ENCODE peak calls at places on chromosomes 7 and 10, in nine cellular contexts. One of them, this sample, is unnamed.

GRCh38 chr7:106371629-106372028 is 86.8 kb upstream of the NAMPT start:
- DNase-seq in caudate nucleus: no peak
- DNase-seq in stimulated activated CD8-positive, alpha-beta memory T cell treated with anti-CD3 and anti-CD28 coated beads, Interleukin-4, amount 100 ng/mL, for 1 hour: no peak
- DNase-seq in T-helper 17 cell: no peak
- DNase-seq in KBM-7: no peak
- DNase-seq in NCI-H2081: no peak
- DNase-seq in sciatic nerve: no peak
- DNase-seq in activated T-cell treated with anti-CD3 and anti-CD28 coated beads for 48 hours: no peak
- DNase-seq in NCI-H1105 treated with DMSO at 0.1 percent for 48 hours: no peak
- DNase-seq in this sample: peak; percentile 63

GRCh38 chr10:79038841-79039201 is 29.9 kb upstream of the ZMIZ1 start:
- DNase-seq in stimulated activated CD8-positive, alpha-beta memory T cell treated with anti-CD3 and anti-CD28 coated beads, Interleukin-4, amount 100 ng/mL, for 1 hour: no peak
- DNase-seq in NCI-H2081: no peak
- DNase-seq in caudate nucleus: no peak
- DNase-seq in T-helper 17 cell: no peak
- DNase-seq in KBM-7: no peak
- DNase-seq in sciatic nerve: peak; percentile 26
- DNase-seq in NCI-H1105 treated with DMSO at 0.1 percent for 48 hours: no peak
- DNase-seq in activated T-cell treated with anti-CD3 and anti-CD28 coated beads for 48 hours: no peak
- DNase-seq in this sample: no peak

GRCh38 chr7:84339306-84339705 is 144.7 kb upstream of the SEMA3A start:
- DNase-seq in activated T-cell treated with anti-CD3 and anti-CD28 coated beads for 48 hours: no peak
- DNase-seq in stimulated activated CD8-positive, alpha-beta memory T cell treated with anti-CD3 and anti-CD28 coated beads, Interleukin-4, amount 100 ng/mL, for 1 hour: no peak
- DNase-seq in caudate nucleus: no peak
- DNase-seq in KBM-7: no peak
- DNase-seq in T-helper 17 cell: no peak
- DNase-seq in NCI-H2081: no peak
- DNase-seq in sciatic nerve: no peak
- DNase-seq in NCI-H1105 treated with DMSO at 0.1 percent for 48 hours: no peak
- DNase-seq in this sample: no peak

GRCh38 chr10:76432274-76433012 is 1001.0 kb downstream of the LRMDA start:
- DNase-seq in sciatic nerve: no peak
- DNase-seq in activated T-cell treated with anti-CD3 and anti-CD28 coated beads for 48 hours: no peak
- DNase-seq in NCI-H2081: no peak
- DNase-seq in caudate nucleus: no peak
- DNase-seq in stimulated activated CD8-positive, alpha-beta memory T cell treated with anti-CD3 and anti-CD28 coated beads, Interleukin-4, amount 100 ng/mL, for 1 hour: no peak
- DNase-seq in KBM-7: no peak
- DNase-seq in NCI-H1105 treated with DMSO at 0.1 percent for 48 hours: no peak
- DNase-seq in T-helper 17 cell: no peak
- DNase-seq in this sample: no peak

GRCh38 chr10:62384057-62384446 is 9.9 kb downstream of the ZNF365 start:
- DNase-seq in T-helper 17 cell: peak; percentile 17
- DNase-seq in caudate nucleus: no peak
- DNase-seq in NCI-H2081: no peak
- DNase-seq in stimulated activated CD8-positive, alpha-beta memory T cell treated with anti-CD3 and anti-CD28 coated beads, Interleukin-4, amount 100 ng/mL, for 1 hour: no peak
- DNase-seq in activated T-cell treated with anti-CD3 and anti-CD28 coated beads for 48 hours: peak; percentile 18
- DNase-seq in NCI-H1105 treated with DMSO at 0.1 percent for 48 hours: no peak
- DNase-seq in KBM-7: peak; percentile 48
- DNase-seq in sciatic nerve: no peak
- DNase-seq in this sample: no peak

GRCh38 chr7:39353615-39354376 is 212.4 kb upstream of the YAE1 start:
- DNase-seq in KBM-7: no peak
- DNase-seq in activated T-cell treated with anti-CD3 and anti-CD28 coated beads for 48 hours: no peak
- DNase-seq in sciatic nerve: peak; percentile 63
- DNase-seq in T-helper 17 cell: no peak
- DNase-seq in NCI-H1105 treated with DMSO at 0.1 percent for 48 hours: peak; percentile 94
- DNase-seq in stimulated activated CD8-positive, alpha-beta memory T cell treated with anti-CD3 and anti-CD28 coated beads, Interleukin-4, amount 100 ng/mL, for 1 hour: no peak
- DNase-seq in NCI-H2081: peak; percentile 94
- DNase-seq in caudate nucleus: no peak
- DNase-seq in this sample: peak; percentile 21

GRCh38 chr10:5620223-5620721 is 46.1 kb downstream of the ASB13 start:
- DNase-seq in caudate nucleus: no peak
- DNase-seq in NCI-H1105 treated with DMSO at 0.1 percent for 48 hours: no peak
- DNase-seq in sciatic nerve: no peak
- DNase-seq in KBM-7: no peak
- DNase-seq in stimulated activated CD8-positive, alpha-beta memory T cell treated with anti-CD3 and anti-CD28 coated beads, Interleukin-4, amount 100 ng/mL, for 1 hour: no peak
- DNase-seq in T-helper 17 cell: no peak
- DNase-seq in NCI-H2081: no peak
- DNase-seq in activated T-cell treated with anti-CD3 and anti-CD28 coated beads for 48 hours: no peak
- DNase-seq in this sample: no peak

GRCh38 chr7:113125728-113126127 is 7.4 kb upstream of the SMIM30 start:
- DNase-seq in T-helper 17 cell: no peak
- DNase-seq in NCI-H2081: no peak
- DNase-seq in sciatic nerve: no peak
- DNase-seq in activated T-cell treated with anti-CD3 and anti-CD28 coated beads for 48 hours: no peak
- DNase-seq in KBM-7: no peak
- DNase-seq in NCI-H1105 treated with DMSO at 0.1 percent for 48 hours: no peak
- DNase-seq in stimulated activated CD8-positive, alpha-beta memory T cell treated with anti-CD3 and anti-CD28 coated beads, Interleukin-4, amount 100 ng/mL, for 1 hour: no peak
- DNase-seq in caudate nucleus: no peak
- DNase-seq in this sample: no peak

GRCh38 chr10:104074505-104074904 is 11.2 kb downstream of the COL17A1 start:
- DNase-seq in T-helper 17 cell: no peak
- DNase-seq in NCI-H2081: no peak
- DNase-seq in stimulated activated CD8-positive, alpha-beta memory T cell treated with anti-CD3 and anti-CD28 coated beads, Interleukin-4, amount 100 ng/mL, for 1 hour: no peak
- DNase-seq in NCI-H1105 treated with DMSO at 0.1 percent for 48 hours: no peak
- DNase-seq in caudate nucleus: no peak
- DNase-seq in activated T-cell treated with anti-CD3 and anti-CD28 coated beads for 48 hours: no peak
- DNase-seq in KBM-7: no peak
- DNase-seq in sciatic nerve: no peak
- DNase-seq in this sample: no peak

GRCh38 chr7:45107356-45107755 is 4.1 kb downstream of the TBRG4 start:
- DNase-seq in activated T-cell treated with anti-CD3 and anti-CD28 coated beads for 48 hours: no peak
- DNase-seq in NCI-H1105 treated with DMSO at 0.1 percent for 48 hours: no peak
- DNase-seq in sciatic nerve: no peak
- DNase-seq in caudate nucleus: no peak
- DNase-seq in T-helper 17 cell: no peak
- DNase-seq in KBM-7: no peak
- DNase-seq in NCI-H2081: no peak
- DNase-seq in stimulated activated CD8-positive, alpha-beta memory T cell treated with anti-CD3 and anti-CD28 coated beads, Interleukin-4, amount 100 ng/mL, for 1 hour: no peak
- DNase-seq in this sample: no peak

GRCh38 chr7:74272305-74273038 is 16.7 kb upstream of the CLIP2 start:
- DNase-seq in NCI-H1105 treated with DMSO at 0.1 percent for 48 hours: no peak
- DNase-seq in activated T-cell treated with anti-CD3 and anti-CD28 coated beads for 48 hours: no peak
- DNase-seq in sciatic nerve: peak; percentile 77
- DNase-seq in T-helper 17 cell: no peak
- DNase-seq in stimulated activated CD8-positive, alpha-beta memory T cell treated with anti-CD3 and anti-CD28 coated beads, Interleukin-4, amount 100 ng/mL, for 1 hour: no peak
- DNase-seq in caudate nucleus: peak; percentile 34
- DNase-seq in KBM-7: peak; percentile 96
- DNase-seq in NCI-H2081: no peak
- DNase-seq in this sample: peak; percentile 76

GRCh38 chr7:135285547-135285946 is 51.9 kb downstream of the STRA8 start:
- DNase-seq in NCI-H2081: no peak
- DNase-seq in stimulated activated CD8-positive, alpha-beta memory T cell treated with anti-CD3 and anti-CD28 coated beads, Interleukin-4, amount 100 ng/mL, for 1 hour: no peak
- DNase-seq in T-helper 17 cell: no peak
- DNase-seq in caudate nucleus: no peak
- DNase-seq in activated T-cell treated with anti-CD3 and anti-CD28 coated beads for 48 hours: no peak
- DNase-seq in KBM-7: no peak
- DNase-seq in NCI-H1105 treated with DMSO at 0.1 percent for 48 hours: no peak
- DNase-seq in sciatic nerve: no peak
- DNase-seq in this sample: no peak

GRCh38 chr10:120825878-120826383 is 25.2 kb upstream of the WDR11 start:
- DNase-seq in caudate nucleus: no peak
- DNase-seq in KBM-7: no peak
- DNase-seq in activated T-cell treated with anti-CD3 and anti-CD28 coated beads for 48 hours: no peak
- DNase-seq in sciatic nerve: no peak
- DNase-seq in stimulated activated CD8-positive, alpha-beta memory T cell treated with anti-CD3 and anti-CD28 coated beads, Interleukin-4, amount 100 ng/mL, for 1 hour: no peak
- DNase-seq in T-helper 17 cell: no peak
- DNase-seq in NCI-H2081: no peak
- DNase-seq in NCI-H1105 treated with DMSO at 0.1 percent for 48 hours: no peak
- DNase-seq in this sample: no peak

GRCh38 chr10:792792-793100 is 103.3 kb upstream of the DIP2C start:
- DNase-seq in caudate nucleus: no peak
- DNase-seq in NCI-H1105 treated with DMSO at 0.1 percent for 48 hours: no peak
- DNase-seq in activated T-cell treated with anti-CD3 and anti-CD28 coated beads for 48 hours: no peak
- DNase-seq in stimulated activated CD8-positive, alpha-beta memory T cell treated with anti-CD3 and anti-CD28 coated beads, Interleukin-4, amount 100 ng/mL, for 1 hour: no peak
- DNase-seq in KBM-7: no peak
- DNase-seq in NCI-H2081: no peak
- DNase-seq in sciatic nerve: no peak
- DNase-seq in T-helper 17 cell: no peak
- DNase-seq in this sample: no peak

GRCh38 chr10:35882422-35883150 is 240.5 kb upstream of the FZD8 start:
- DNase-seq in stimulated activated CD8-positive, alpha-beta memory T cell treated with anti-CD3 and anti-CD28 coated beads, Interleukin-4, amount 100 ng/mL, for 1 hour: no peak
- DNase-seq in activated T-cell treated with anti-CD3 and anti-CD28 coated beads for 48 hours: no peak
- DNase-seq in NCI-H2081: peak; percentile 0
- DNase-seq in T-helper 17 cell: no peak
- DNase-seq in caudate nucleus: peak; percentile 29
- DNase-seq in KBM-7: no peak
- DNase-seq in NCI-H1105 treated with DMSO at 0.1 percent for 48 hours: no peak
- DNase-seq in sciatic nerve: no peak
- DNase-seq in this sample: no peak

GRCh38 chr7:30744075-30744417 is 7.9 kb upstream of the INMT start:
- DNase-seq in NCI-H2081: no peak
- DNase-seq in KBM-7: no peak
- DNase-seq in sciatic nerve: no peak
- DNase-seq in NCI-H1105 treated with DMSO at 0.1 percent for 48 hours: no peak
- DNase-seq in activated T-cell treated with anti-CD3 and anti-CD28 coated beads for 48 hours: no peak
- DNase-seq in stimulated activated CD8-positive, alpha-beta memory T cell treated with anti-CD3 and anti-CD28 coated beads, Interleukin-4, amount 100 ng/mL, for 1 hour: no peak
- DNase-seq in caudate nucleus: no peak
- DNase-seq in T-helper 17 cell: no peak
- DNase-seq in this sample: no peak

GRCh38 chr7:155467846-155468821 is 10.2 kb downstream of the EN2 start:
- DNase-seq in T-helper 17 cell: no peak
- DNase-seq in NCI-H1105 treated with DMSO at 0.1 percent for 48 hours: peak; percentile 75
- DNase-seq in NCI-H2081: no peak
- DNase-seq in stimulated activated CD8-positive, alpha-beta memory T cell treated with anti-CD3 and anti-CD28 coated beads, Interleukin-4, amount 100 ng/mL, for 1 hour: no peak
- DNase-seq in KBM-7: no peak
- DNase-seq in sciatic nerve: no peak
- DNase-seq in caudate nucleus: no peak
- DNase-seq in activated T-cell treated with anti-CD3 and anti-CD28 coated beads for 48 hours: no peak
- DNase-seq in this sample: peak; percentile 11

GRCh38 chr10:68408898-68409518 is 1.9 kb upstream of the RUFY2 start:
- DNase-seq in NCI-H1105 treated with DMSO at 0.1 percent for 48 hours: no peak
- DNase-seq in caudate nucleus: no peak
- DNase-seq in sciatic nerve: no peak
- DNase-seq in activated T-cell treated with anti-CD3 and anti-CD28 coated beads for 48 hours: no peak
- DNase-seq in NCI-H2081: no peak
- DNase-seq in T-helper 17 cell: no peak
- DNase-seq in KBM-7: no peak
- DNase-seq in stimulated activated CD8-positive, alpha-beta memory T cell treated with anti-CD3 and anti-CD28 coated beads, Interleukin-4, amount 100 ng/mL, for 1 hour: no peak
- DNase-seq in this sample: no peak

GRCh38 chr7:36115448-36116321 is 37.4 kb upstream of the EEPD1 start:
- DNase-seq in caudate nucleus: peak; percentile 76
- DNase-seq in NCI-H1105 treated with DMSO at 0.1 percent for 48 hours: peak; percentile 12
- DNase-seq in NCI-H2081: no peak
- DNase-seq in activated T-cell treated with anti-CD3 and anti-CD28 coated beads for 48 hours: peak; percentile 81
- DNase-seq in KBM-7: peak; percentile 12
- DNase-seq in stimulated activated CD8-positive, alpha-beta memory T cell treated with anti-CD3 and anti-CD28 coated beads, Interleukin-4, amount 100 ng/mL, for 1 hour: no peak
- DNase-seq in T-helper 17 cell: no peak
- DNase-seq in sciatic nerve: peak; percentile 72
- DNase-seq in this sample: peak; percentile 90

GRCh38 chr10:103757531-103758293 is 97.7 kb downstream of the SH3PXD2A start:
- DNase-seq in sciatic nerve: no peak
- DNase-seq in caudate nucleus: peak; percentile 12
- DNase-seq in NCI-H2081: no peak
- DNase-seq in stimulated activated CD8-positive, alpha-beta memory T cell treated with anti-CD3 and anti-CD28 coated beads, Interleukin-4, amount 100 ng/mL, for 1 hour: no peak
- DNase-seq in T-helper 17 cell: peak; percentile 26
- DNase-seq in NCI-H1105 treated with DMSO at 0.1 percent for 48 hours: no peak
- DNase-seq in KBM-7: peak; percentile 95
- DNase-seq in activated T-cell treated with anti-CD3 and anti-CD28 coated beads for 48 hours: peak; percentile 74
- DNase-seq in this sample: peak; percentile 64

GRCh38 chr7:145036592-145037386 is 200.9 kb upstream of the TPK1 start:
- DNase-seq in stimulated activated CD8-positive, alpha-beta memory T cell treated with anti-CD3 and anti-CD28 coated beads, Interleukin-4, amount 100 ng/mL, for 1 hour: no peak
- DNase-seq in activated T-cell treated with anti-CD3 and anti-CD28 coated beads for 48 hours: no peak
- DNase-seq in caudate nucleus: no peak
- DNase-seq in NCI-H1105 treated with DMSO at 0.1 percent for 48 hours: peak; percentile 68
- DNase-seq in KBM-7: peak; percentile 63
- DNase-seq in sciatic nerve: no peak
- DNase-seq in NCI-H2081: peak; percentile 75
- DNase-seq in T-helper 17 cell: no peak
- DNase-seq in this sample: no peak

GRCh38 chr10:69588358-69588757 is 15.1 kb upstream of the NEUROG3 start:
- DNase-seq in KBM-7: no peak
- DNase-seq in activated T-cell treated with anti-CD3 and anti-CD28 coated beads for 48 hours: no peak
- DNase-seq in NCI-H1105 treated with DMSO at 0.1 percent for 48 hours: no peak
- DNase-seq in NCI-H2081: no peak
- DNase-seq in caudate nucleus: no peak
- DNase-seq in T-helper 17 cell: no peak
- DNase-seq in sciatic nerve: no peak
- DNase-seq in stimulated activated CD8-positive, alpha-beta memory T cell treated with anti-CD3 and anti-CD28 coated beads, Interleukin-4, amount 100 ng/mL, for 1 hour: no peak
- DNase-seq in this sample: no peak

GRCh38 chr7:22393825-22394458 is 37.0 kb upstream of the RAPGEF5 start:
- DNase-seq in activated T-cell treated with anti-CD3 and anti-CD28 coated beads for 48 hours: no peak
- DNase-seq in sciatic nerve: no peak
- DNase-seq in NCI-H1105 treated with DMSO at 0.1 percent for 48 hours: no peak
- DNase-seq in KBM-7: no peak
- DNase-seq in T-helper 17 cell: no peak
- DNase-seq in stimulated activated CD8-positive, alpha-beta memory T cell treated with anti-CD3 and anti-CD28 coated beads, Interleukin-4, amount 100 ng/mL, for 1 hour: no peak
- DNase-seq in caudate nucleus: peak; percentile 22
- DNase-seq in NCI-H2081: no peak
- DNase-seq in this sample: no peak

GRCh38 chr10:5976689-5977470 is 463 bp downstream of the IL15RA start:
- DNase-seq in NCI-H2081: no peak
- DNase-seq in KBM-7: peak; percentile 61
- DNase-seq in T-helper 17 cell: no peak
- DNase-seq in activated T-cell treated with anti-CD3 and anti-CD28 coated beads for 48 hours: peak; percentile 45
- DNase-seq in caudate nucleus: peak; percentile 56
- DNase-seq in sciatic nerve: no peak
- DNase-seq in stimulated activated CD8-positive, alpha-beta memory T cell treated with anti-CD3 and anti-CD28 coated beads, Interleukin-4, amount 100 ng/mL, for 1 hour: no peak
- DNase-seq in NCI-H1105 treated with DMSO at 0.1 percent for 48 hours: no peak
- DNase-seq in this sample: peak; percentile 48

GRCh38 chr7:20831451-20831850 is 44.8 kb upstream of the SP8 start:
- DNase-seq in sciatic nerve: no peak
- DNase-seq in NCI-H2081: peak; percentile 74
- DNase-seq in T-helper 17 cell: no peak
- DNase-seq in KBM-7: no peak
- DNase-seq in NCI-H1105 treated with DMSO at 0.1 percent for 48 hours: peak; percentile 13
- DNase-seq in caudate nucleus: no peak
- DNase-seq in stimulated activated CD8-positive, alpha-beta memory T cell treated with anti-CD3 and anti-CD28 coated beads, Interleukin-4, amount 100 ng/mL, for 1 hour: no peak
- DNase-seq in activated T-cell treated with anti-CD3 and anti-CD28 coated beads for 48 hours: no peak
- DNase-seq in this sample: no peak

GRCh38 chr7:146960747-146961416 is 844.3 kb downstream of the CNTNAP2 start:
- DNase-seq in sciatic nerve: no peak
- DNase-seq in T-helper 17 cell: no peak
- DNase-seq in caudate nucleus: no peak
- DNase-seq in activated T-cell treated with anti-CD3 and anti-CD28 coated beads for 48 hours: no peak
- DNase-seq in KBM-7: no peak
- DNase-seq in NCI-H1105 treated with DMSO at 0.1 percent for 48 hours: peak; percentile 69
- DNase-seq in stimulated activated CD8-positive, alpha-beta memory T cell treated with anti-CD3 and anti-CD28 coated beads, Interleukin-4, amount 100 ng/mL, for 1 hour: no peak
- DNase-seq in NCI-H2081: peak; percentile 40
- DNase-seq in this sample: no peak

GRCh38 chr7:93992423-93993110 is 11.6 kb downstream of the BET1 start:
- DNase-seq in caudate nucleus: no peak
- DNase-seq in activated T-cell treated with anti-CD3 and anti-CD28 coated beads for 48 hours: no peak
- DNase-seq in KBM-7: peak; percentile 22
- DNase-seq in NCI-H1105 treated with DMSO at 0.1 percent for 48 hours: no peak
- DNase-seq in T-helper 17 cell: no peak
- DNase-seq in stimulated activated CD8-positive, alpha-beta memory T cell treated with anti-CD3 and anti-CD28 coated beads, Interleukin-4, amount 100 ng/mL, for 1 hour: no peak
- DNase-seq in sciatic nerve: no peak
- DNase-seq in NCI-H2081: no peak
- DNase-seq in this sample: no peak

GRCh38 chr10:132946806-132947530 is 4.6 kb upstream of the CFAP46 start:
- DNase-seq in NCI-H2081: no peak
- DNase-seq in T-helper 17 cell: no peak
- DNase-seq in stimulated activated CD8-positive, alpha-beta memory T cell treated with anti-CD3 and anti-CD28 coated beads, Interleukin-4, amount 100 ng/mL, for 1 hour: no peak
- DNase-seq in KBM-7: no peak
- DNase-seq in NCI-H1105 treated with DMSO at 0.1 percent for 48 hours: no peak
- DNase-seq in activated T-cell treated with anti-CD3 and anti-CD28 coated beads for 48 hours: no peak
- DNase-seq in sciatic nerve: no peak
- DNase-seq in caudate nucleus: no peak
- DNase-seq in this sample: no peak

GRCh38 chr10:59323036-59323459 is 39.3 kb downstream of the FAM13C start:
- DNase-seq in caudate nucleus: no peak
- DNase-seq in KBM-7: no peak
- DNase-seq in NCI-H2081: peak; percentile 20
- DNase-seq in activated T-cell treated with anti-CD3 and anti-CD28 coated beads for 48 hours: no peak
- DNase-seq in T-helper 17 cell: no peak
- DNase-seq in sciatic nerve: no peak
- DNase-seq in stimulated activated CD8-positive, alpha-beta memory T cell treated with anti-CD3 and anti-CD28 coated beads, Interleukin-4, amount 100 ng/mL, for 1 hour: no peak
- DNase-seq in NCI-H1105 treated with DMSO at 0.1 percent for 48 hours: no peak
- DNase-seq in this sample: no peak

GRCh38 chr10:6108072-6108471 is 19.2 kb downstream of the RBM17 start:
- DNase-seq in NCI-H2081: no peak
- DNase-seq in NCI-H1105 treated with DMSO at 0.1 percent for 48 hours: no peak
- DNase-seq in sciatic nerve: no peak
- DNase-seq in caudate nucleus: no peak
- DNase-seq in T-helper 17 cell: no peak
- DNase-seq in stimulated activated CD8-positive, alpha-beta memory T cell treated with anti-CD3 and anti-CD28 coated beads, Interleukin-4, amount 100 ng/mL, for 1 hour: no peak
- DNase-seq in activated T-cell treated with anti-CD3 and anti-CD28 coated beads for 48 hours: no peak
- DNase-seq in KBM-7: no peak
- DNase-seq in this sample: no peak

GRCh38 chr10:77236700-77237099 is 400.9 kb downstream of the KCNMA1 start:
- DNase-seq in T-helper 17 cell: no peak
- DNase-seq in NCI-H2081: no peak
- DNase-seq in activated T-cell treated with anti-CD3 and anti-CD28 coated beads for 48 hours: no peak
- DNase-seq in stimulated activated CD8-positive, alpha-beta memory T cell treated with anti-CD3 and anti-CD28 coated beads, Interleukin-4, amount 100 ng/mL, for 1 hour: no peak
- DNase-seq in NCI-H1105 treated with DMSO at 0.1 percent for 48 hours: no peak
- DNase-seq in KBM-7: no peak
- DNase-seq in sciatic nerve: no peak
- DNase-seq in caudate nucleus: no peak
- DNase-seq in this sample: peak; percentile 15

This sample was measured in adrenal gland.